ENCODE peak calls at places on chromosomes 13 and 19, in seven cellular contexts. One of them, this sample, is unnamed.

GRCh38 chr13:34926513-34926912 is 15.6 kb upstream of the NBEA start:
- DNase-seq in esophagus muscularis mucosa: no peak
- DNase-seq in heart left ventricle: no peak
- DNase-seq in tibial artery: no peak
- DNase-seq in pancreas: no peak
- DNase-seq in uterus: no peak
- DNase-seq in OCI-LY7: no peak
- DNase-seq in this sample: no peak

GRCh38 chr19:49347191-49347590 is 12.0 kb downstream of the CD37 start:
- DNase-seq in uterus: no peak
- DNase-seq in heart left ventricle: no peak
- DNase-seq in tibial artery: no peak
- DNase-seq in OCI-LY7: no peak
- DNase-seq in pancreas: no peak
- DNase-seq in esophagus muscularis mucosa: no peak
- DNase-seq in this sample: no peak

GRCh38 chr13:31913459-31913858 is 118.1 kb upstream of the FRY start:
- DNase-seq in esophagus muscularis mucosa: no peak
- DNase-seq in heart left ventricle: no peak
- DNase-seq in tibial artery: no peak
- DNase-seq in OCI-LY7: no peak
- DNase-seq in pancreas: no peak
- DNase-seq in uterus: no peak
- DNase-seq in this sample: no peak

GRCh38 chr13:110231348-110232047 is 75.5 kb downstream of the COL4A1 start:
- DNase-seq in tibial artery: no peak
- DNase-seq in pancreas: no peak
- DNase-seq in esophagus muscularis mucosa: peak
- DNase-seq in uterus: no peak
- DNase-seq in heart left ventricle: no peak
- DNase-seq in OCI-LY7: no peak
- DNase-seq in this sample: no peak

GRCh38 chr13:45615501-45616101 is at the start of gene ERICH6B:
- DNase-seq in uterus: no peak
- DNase-seq in pancreas: peak
- DNase-seq in heart left ventricle: no peak
- DNase-seq in tibial artery: peak
- DNase-seq in esophagus muscularis mucosa: no peak
- DNase-seq in OCI-LY7: no peak
- DNase-seq in this sample: peak

GRCh38 chr19:33399081-33399744 is 25.7 kb downstream of the CEBPG start:
- DNase-seq in uterus: no peak
- DNase-seq in tibial artery: peak
- DNase-seq in esophagus muscularis mucosa: no peak
- DNase-seq in OCI-LY7: no peak
- DNase-seq in pancreas: no peak
- DNase-seq in heart left ventricle: no peak
- DNase-seq in this sample: peak

GRCh38 chr19:10430505-10431253 is 10.3 kb downstream of the PDE4A start:
- DNase-seq in uterus: peak
- DNase-seq in esophagus muscularis mucosa: no peak
- DNase-seq in heart left ventricle: peak
- DNase-seq in pancreas: peak
- DNase-seq in tibial artery: peak
- DNase-seq in OCI-LY7: no peak
- DNase-seq in this sample: peak

GRCh38 chr13:103009061-103009840 is 57.0 kb downstream of the SLC10A2 start:
- DNase-seq in OCI-LY7: no peak
- DNase-seq in pancreas: no peak
- DNase-seq in uterus: no peak
- DNase-seq in heart left ventricle: no peak
- DNase-seq in esophagus muscularis mucosa: no peak
- DNase-seq in tibial artery: no peak
- DNase-seq in this sample: no peak

GRCh38 chr13:99182439-99182838 is 18.2 kb upstream of the UBAC2 start:
- DNase-seq in esophagus muscularis mucosa: no peak
- DNase-seq in tibial artery: no peak
- DNase-seq in OCI-LY7: peak
- DNase-seq in heart left ventricle: no peak
- DNase-seq in uterus: no peak
- DNase-seq in pancreas: no peak
- DNase-seq in this sample: no peak

GRCh38 chr13:73684286-73684685 is 449.9 kb downstream of the KLF12 start:
- DNase-seq in uterus: no peak
- DNase-seq in esophagus muscularis mucosa: no peak
- DNase-seq in OCI-LY7: no peak
- DNase-seq in pancreas: no peak
- DNase-seq in heart left ventricle: no peak
- DNase-seq in tibial artery: no peak
- DNase-seq in this sample: no peak

GRCh38 chr13:43444085-43444484 is 342.7 kb downstream of the ENOX1 start:
- DNase-seq in OCI-LY7: no peak
- DNase-seq in tibial artery: no peak
- DNase-seq in pancreas: no peak
- DNase-seq in esophagus muscularis mucosa: no peak
- DNase-seq in heart left ventricle: no peak
- DNase-seq in uterus: no peak
- DNase-seq in this sample: no peak

GRCh38 chr19:49499030-49499670 is 2.9 kb downstream of the RPS11 start:
- DNase-seq in esophagus muscularis mucosa: no peak
- DNase-seq in uterus: no peak
- DNase-seq in pancreas: no peak
- DNase-seq in OCI-LY7: no peak
- DNase-seq in tibial artery: no peak
- DNase-seq in heart left ventricle: no peak
- DNase-seq in this sample: no peak

GRCh38 chr13:101763191-101763590 is 310.7 kb downstream of the ITGBL1 start:
- DNase-seq in uterus: no peak
- DNase-seq in OCI-LY7: no peak
- DNase-seq in pancreas: no peak
- DNase-seq in tibial artery: no peak
- DNase-seq in heart left ventricle: no peak
- DNase-seq in esophagus muscularis mucosa: no peak
- DNase-seq in this sample: no peak

GRCh38 chr19:58033741-58034475 is at the start of gene ZSCAN1:
- DNase-seq in OCI-LY7: no peak
- DNase-seq in tibial artery: peak
- DNase-seq in heart left ventricle: peak
- DNase-seq in uterus: peak
- DNase-seq in pancreas: peak
- DNase-seq in esophagus muscularis mucosa: peak
- DNase-seq in this sample: peak

GRCh38 chr13:21657538-21657937 is 13.3 kb upstream of the FGF9 start:
- DNase-seq in heart left ventricle: no peak
- DNase-seq in tibial artery: no peak
- DNase-seq in esophagus muscularis mucosa: no peak
- DNase-seq in pancreas: no peak
- DNase-seq in uterus: no peak
- DNase-seq in OCI-LY7: no peak
- DNase-seq in this sample: no peak

GRCh38 chr19:719081-719512 is 10.4 kb downstream of the PALM start:
- DNase-seq in tibial artery: peak
- DNase-seq in esophagus muscularis mucosa: no peak
- DNase-seq in OCI-LY7: no peak
- DNase-seq in uterus: peak
- DNase-seq in pancreas: no peak
- DNase-seq in heart left ventricle: no peak
- DNase-seq in this sample: peak

GRCh38 chr13:53439439-53440225 is 411.0 kb downstream of the OLFM4 start:
- DNase-seq in pancreas: no peak
- DNase-seq in heart left ventricle: no peak
- DNase-seq in uterus: no peak
- DNase-seq in esophagus muscularis mucosa: no peak
- DNase-seq in tibial artery: no peak
- DNase-seq in OCI-LY7: no peak
- DNase-seq in this sample: no peak

GRCh38 chr19:11375143-11375948 is 880 bp downstream of the SWSAP1 start:
- DNase-seq in pancreas: peak
- DNase-seq in uterus: peak
- DNase-seq in heart left ventricle: peak
- DNase-seq in tibial artery: peak
- DNase-seq in OCI-LY7: peak
- DNase-seq in esophagus muscularis mucosa: no peak
- DNase-seq in this sample: peak

GRCh38 chr13:71677114-71677513 is 189.9 kb downstream of the DACH1 start:
- DNase-seq in heart left ventricle: no peak
- DNase-seq in OCI-LY7: no peak
- DNase-seq in pancreas: no peak
- DNase-seq in uterus: no peak
- DNase-seq in esophagus muscularis mucosa: no peak
- DNase-seq in tibial artery: no peak
- DNase-seq in this sample: no peak

DNA sequence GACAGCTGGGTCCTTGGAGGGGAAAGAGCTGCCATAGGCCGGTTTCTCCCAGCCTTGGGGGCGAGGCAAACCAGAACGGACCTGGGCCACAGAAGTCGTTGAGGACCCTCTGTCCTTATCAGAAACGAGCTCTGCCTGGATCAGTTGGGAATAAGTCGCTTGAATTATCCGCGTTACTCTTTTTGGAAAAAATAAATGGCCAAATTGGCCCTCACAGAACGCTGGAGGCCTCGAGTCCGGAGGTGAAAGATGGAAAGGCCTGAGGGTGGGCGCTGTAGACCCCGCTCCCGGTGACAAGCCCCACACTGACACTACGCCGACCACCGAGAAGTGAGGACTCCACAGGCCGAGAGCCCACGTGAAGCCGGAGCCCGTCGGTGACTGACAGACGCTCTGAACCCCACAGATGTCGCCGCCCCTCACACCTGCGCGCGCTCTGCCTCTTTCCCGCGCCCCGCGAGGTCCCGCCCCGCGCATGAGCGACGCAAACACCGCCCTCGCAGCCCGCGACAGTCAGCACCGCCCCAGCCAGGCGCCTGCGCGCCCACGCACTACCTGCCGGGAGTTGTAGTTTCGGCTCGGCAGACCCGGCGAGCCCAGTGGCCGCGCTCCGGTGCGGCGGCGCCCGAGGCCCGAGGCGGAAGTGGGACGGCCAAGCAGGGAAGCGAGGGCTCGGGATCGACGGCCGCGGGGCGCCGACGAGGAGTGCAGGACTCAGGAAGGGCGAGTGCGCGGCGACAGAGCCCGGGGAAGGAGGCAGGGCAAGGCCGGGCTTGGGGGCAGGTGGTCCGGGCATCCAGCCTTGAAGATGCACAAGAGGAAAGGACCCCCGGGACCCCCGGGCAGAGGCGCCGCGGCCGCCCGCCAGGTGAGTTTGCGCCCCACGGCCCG is at the start of the genes BRME1 and CC2D1A:
- DNase-seq in uterus: peak
- DNase-seq in pancreas: peak
- DNase-seq in esophagus muscularis mucosa: peak
- DNase-seq in tibial artery: peak
- DNase-seq in heart left ventricle: peak
- DNase-seq in OCI-LY7: peak
- DNase-seq in this sample: peak
- H3K27ac ChIP-seq in uterus: peak
- H3K27ac ChIP-seq in pancreas: peak
- H3K27ac ChIP-seq in esophagus muscularis mucosa: peak
- H3K27ac ChIP-seq in tibial artery: peak
- H3K27ac ChIP-seq in heart left ventricle: peak
- H3K27ac ChIP-seq in OCI-LY7: no peak
- H3K27ac ChIP-seq in this sample: no peak

DNA sequence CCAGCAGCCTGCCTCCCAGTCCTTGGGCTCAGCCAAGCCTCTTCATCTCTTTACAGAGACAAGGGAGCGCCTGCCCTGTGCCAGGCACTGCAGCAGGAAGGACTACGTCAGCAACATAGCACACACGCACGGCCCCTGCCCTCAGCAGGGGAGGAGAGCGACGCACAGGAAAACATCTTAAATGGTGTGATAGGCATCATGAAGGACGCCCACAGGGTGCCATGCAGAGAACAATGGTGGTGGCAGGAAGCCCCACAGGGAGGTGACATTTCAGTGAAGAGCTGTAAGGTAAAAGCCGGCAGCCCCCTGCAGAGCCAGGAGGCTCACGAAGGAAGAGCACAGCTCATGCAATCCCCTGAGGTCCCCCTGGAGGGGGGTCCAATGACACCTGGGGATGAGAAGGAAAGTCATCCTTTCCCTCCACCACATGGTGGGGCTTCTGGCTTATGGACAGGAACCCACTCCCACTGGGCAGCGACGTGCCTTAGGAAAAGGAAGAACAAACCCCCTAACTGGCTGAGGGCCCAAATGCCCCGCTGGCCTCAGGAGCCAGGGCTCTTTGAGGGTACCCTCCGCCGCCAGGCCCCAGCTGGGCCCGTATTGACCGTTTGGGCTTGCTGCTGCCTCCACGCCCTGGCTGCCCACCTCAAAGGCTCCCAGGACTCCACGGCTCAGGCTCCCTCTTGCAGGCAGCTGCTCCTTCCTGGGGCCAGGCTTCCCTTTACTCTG is 37.3 kb upstream of the C13orf42 start:
- DNase-seq in uterus: peak
- DNase-seq in heart left ventricle: no peak
- DNase-seq in esophagus muscularis mucosa: no peak
- DNase-seq in pancreas: no peak
- DNase-seq in tibial artery: no peak
- DNase-seq in OCI-LY7: no peak
- DNase-seq in this sample: no peak
- H3K27ac ChIP-seq in uterus: no peak
- H3K27ac ChIP-seq in heart left ventricle: peak
- H3K27ac ChIP-seq in esophagus muscularis mucosa: no peak
- H3K27ac ChIP-seq in pancreas: no peak
- H3K27ac ChIP-seq in tibial artery: no peak
- H3K27ac ChIP-seq in OCI-LY7: no peak
- H3K27ac ChIP-seq in this sample: no peak

DNA sequence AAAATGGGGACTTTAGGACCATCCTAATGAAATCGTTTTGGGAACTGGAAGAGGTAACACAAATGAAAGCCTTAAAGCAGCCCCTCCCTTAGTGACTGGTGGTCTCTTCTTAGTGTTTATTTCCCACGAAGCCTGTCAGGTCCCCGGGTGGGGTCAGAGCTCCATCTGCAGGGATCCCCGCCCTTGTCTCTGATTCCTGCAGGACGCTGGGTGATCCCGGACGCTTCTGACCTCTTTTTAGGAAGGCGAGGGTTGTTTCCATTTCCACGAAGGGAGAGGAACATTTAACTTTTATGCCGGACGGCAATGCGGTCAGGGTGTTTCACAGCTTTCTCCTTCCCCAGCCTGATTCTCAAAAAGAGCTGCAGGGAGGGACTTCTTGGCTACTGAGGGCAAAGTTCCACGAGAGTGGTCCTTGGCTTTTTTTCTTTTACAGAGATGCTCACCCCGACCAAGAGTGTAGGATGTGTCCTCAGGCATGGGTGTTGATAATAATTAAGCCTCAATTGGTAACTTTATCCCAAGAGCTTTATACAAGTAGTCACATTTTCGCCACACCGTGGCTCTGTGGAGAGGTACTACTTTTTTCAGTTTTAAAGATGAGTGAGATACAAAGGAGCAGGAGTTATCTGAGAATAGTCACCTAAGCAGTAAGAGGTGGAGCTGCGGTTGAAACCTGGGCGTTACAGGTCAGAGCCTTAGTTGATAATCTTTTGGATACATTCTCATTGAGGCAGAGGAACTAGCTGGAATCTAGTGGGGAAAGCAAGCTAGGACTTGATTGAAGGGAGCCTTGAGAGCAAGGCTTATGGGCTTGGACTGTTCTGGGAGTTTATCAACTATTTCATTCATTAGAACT is 813 bp downstream of the ZNF284 start:
- DNase-seq in heart left ventricle: no peak
- DNase-seq in esophagus muscularis mucosa: no peak
- DNase-seq in uterus: no peak
- DNase-seq in OCI-LY7: no peak
- DNase-seq in pancreas: no peak
- DNase-seq in tibial artery: no peak
- DNase-seq in this sample: no peak
- H3K27ac ChIP-seq in heart left ventricle: no peak
- H3K27ac ChIP-seq in esophagus muscularis mucosa: peak
- H3K27ac ChIP-seq in uterus: peak
- H3K27ac ChIP-seq in OCI-LY7: no peak
- H3K27ac ChIP-seq in pancreas: no peak
- H3K27ac ChIP-seq in tibial artery: peak
- H3K27ac ChIP-seq in this sample: no peak

GRCh38 chr19:38061294-38061693 is 154.3 kb downstream of the SIPA1L3 start:
- DNase-seq in OCI-LY7: no peak
- DNase-seq in tibial artery: no peak
- DNase-seq in heart left ventricle: no peak
- DNase-seq in uterus: no peak
- DNase-seq in pancreas: no peak
- DNase-seq in esophagus muscularis mucosa: no peak
- DNase-seq in this sample: no peak
- H3K27ac ChIP-seq in OCI-LY7: no peak
- H3K27ac ChIP-seq in tibial artery: no peak
- H3K27ac ChIP-seq in heart left ventricle: no peak
- H3K27ac ChIP-seq in uterus: no peak
- H3K27ac ChIP-seq in pancreas: no peak
- H3K27ac ChIP-seq in esophagus muscularis mucosa: no peak
- H3K27ac ChIP-seq in this sample: no peak

This sample was measured in right cardiac atrium.